ENCODE peak calls at places on chromosomes 6 and 20, in nine cellular contexts. K is Calu3, W is GM13977, E is lower lobe of right lung, G is progenitor cell of endocrine pancreas, F is mucosa of descending colon, O is tibial artery, A is HCT116, N is bronchial epithelial cell. Z is an unnamed sample.

GRCh38 chr20:7772376-7772775 is 167.9 kb downstream of the HAO1 start:
- DNase-seq in F (no peak), W (no peak), G (no peak), O (no peak), N (peak; percentile 96), K (no peak), A (no peak), E (no peak), Z (peak; percentile 39)

GRCh38 chr20:63456429-63457284 is 15.8 kb downstream of the KCNQ2 start:
- DNase-seq in E (no peak), W (no peak), G (no peak), K (no peak), N (no peak), O (no peak), A (no peak), F (no peak), Z (no peak)

GRCh38 chr20:45341939-45342862 is 6.0 kb downstream of the SDC4 start:
- DNase-seq in G (peak; percentile 44), N (no peak), W (no peak), A (no peak), O (peak; percentile 93), K (peak; percentile 80), F (peak; percentile 71), E (peak; percentile 74), Z (no peak)

GRCh38 chr6:117616971-117617765 is 14.9 kb upstream of the GOPC start:
- DNase-seq in A (no peak), N (no peak), O (no peak), G (no peak), E (no peak), F (no peak), W (no peak), K (no peak), Z (no peak)

GRCh38 chr6:116616757-116617093 is 446 bp downstream of the RSPH4A start:
- DNase-seq in N (no peak), W (peak; percentile 15), K (peak; percentile 34), G (no peak), F (peak; percentile 25), E (no peak), A (no peak), O (no peak), Z (no peak)

GRCh38 chr6:8819446-8819845 is 384.1 kb upstream of the SLC35B3 start:
- DNase-seq in E (no peak), F (no peak), O (no peak), K (no peak), A (no peak), N (peak; percentile 93), W (no peak), G (no peak), Z (no peak)

GRCh38 chr6:157867155-157867559 is 44.1 kb downstream of the SNX9 start:
- DNase-seq in W (no peak), N (peak; percentile 43), G (no peak), O (no peak), E (no peak), F (no peak), A (no peak), K (no peak), Z (no peak)

GRCh38 chr20:23225407-23226060 is 125.1 kb upstream of the NXT1 start:
- DNase-seq in E (peak; percentile 67), W (no peak), F (no peak), K (no peak), O (peak; percentile 89), A (no peak), N (peak; percentile 97), G (no peak), Z (peak; percentile 89)

GRCh38 chr20:2524435-2525272 is 11.7 kb upstream of the TMC2 start:
- DNase-seq in G (peak; percentile 90), N (peak; percentile 41), A (peak; percentile 52), F (peak; percentile 93), K (peak; percentile 84), O (peak; percentile 92), W (peak; percentile 85), E (peak; percentile 93), Z (peak; percentile 39)

GRCh38 chr6:37182736-37183590 is 13.0 kb downstream of the PIM1 start:
- DNase-seq in E (peak; percentile 73), W (peak; percentile 43), N (no peak), F (no peak), K (no peak), G (no peak), A (no peak), O (no peak), Z (no peak)

GRCh38 chr6:110357696-110358535 is at the start of gene METTL24:
- DNase-seq in N (no peak), F (peak; percentile 28), A (no peak), O (peak; percentile 66), K (peak; percentile 44), E (peak; percentile 49), G (peak; percentile 64), W (peak; percentile 39), Z (no peak)

GRCh38 chr20:14055127-14055742 is 59.9 kb downstream of the MACROD2 start:
- DNase-seq in A (peak; percentile 48), N (peak; percentile 66), F (no peak), O (no peak), W (peak; percentile 29), G (no peak), K (peak; percentile 19), E (no peak), Z (peak; percentile 47)

GRCh38 chr6:29500594-29500993 is 12.8 kb upstream of the MAS1L start:
- DNase-seq in E (no peak), F (no peak), O (no peak), K (no peak), W (no peak), A (no peak), G (no peak), N (no peak), Z (no peak)

GRCh38 chr6:144936764-144937163 is 651.6 kb downstream of the UTRN start:
- DNase-seq in W (no peak), G (no peak), A (no peak), O (no peak), F (no peak), N (no peak), K (no peak), E (no peak), Z (no peak)

GRCh38 chr6:10030942-10031537 is 383.8 kb downstream of the TFAP2A start:
- DNase-seq in N (peak; percentile 40), W (peak; percentile 12), G (no peak), E (no peak), F (no peak), K (no peak), O (no peak), A (peak; percentile 31), Z (no peak)
- TF ChIP-seq CTCF in N (peak; percentile 33), W (peak; percentile 51), G (peak; percentile 61), E (peak; percentile 36), F (no peak), K (peak; percentile 46), O (peak; percentile 21), A (peak; percentile 68), Z (peak; percentile 35)

DNA sequence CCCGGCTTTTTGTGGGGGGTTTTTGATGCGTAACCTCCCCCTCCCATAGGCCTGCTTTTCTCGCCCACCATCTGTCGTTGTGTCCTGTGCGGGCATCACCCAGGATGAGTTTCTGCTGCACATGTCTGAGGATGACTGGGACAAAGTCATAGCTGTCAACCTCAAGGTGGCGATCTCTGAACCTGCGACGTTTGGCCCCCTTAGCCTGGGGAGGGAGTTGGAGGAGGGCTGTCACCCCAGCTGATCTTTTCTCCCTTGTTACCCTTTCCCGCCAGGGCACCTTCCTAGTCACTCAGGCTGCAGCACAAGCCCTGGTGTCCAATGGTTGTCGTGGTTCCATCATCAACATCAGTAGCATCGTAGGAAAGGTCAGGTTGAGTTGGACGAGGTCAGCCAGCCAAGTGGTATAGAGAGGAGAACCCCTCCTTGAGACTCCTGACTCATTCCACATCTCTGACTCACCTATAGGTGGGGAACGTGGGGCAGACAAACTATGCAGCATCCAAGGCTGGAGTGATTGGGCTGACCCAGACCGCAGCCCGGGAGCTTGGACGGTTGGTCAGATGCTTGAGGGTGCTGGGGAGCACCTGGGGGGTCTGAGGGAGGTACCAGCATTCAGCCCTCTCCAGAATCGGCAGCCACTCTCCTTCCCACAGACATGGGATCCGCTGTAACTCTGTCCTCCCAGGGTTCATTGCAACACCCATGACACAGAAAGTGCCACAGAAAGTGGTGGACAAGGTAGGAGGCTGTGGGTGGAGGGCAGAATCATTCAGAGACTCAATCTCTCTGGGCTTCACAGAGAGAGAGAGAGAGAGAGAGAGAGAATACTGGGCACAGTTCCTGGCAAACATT is 944 bp downstream of the HSD17B8 start:
- DNase-seq in A (peak; percentile 55), K (peak; percentile 61), F (no peak), E (no peak), O (peak; percentile 65), G (no peak), W (peak; percentile 53), N (peak; percentile 82), Z (no peak)
- TF ChIP-seq CTCF in A (peak; percentile 9), K (no peak), F (no peak), E (no peak), O (no peak), G (no peak), W (peak; percentile 46), N (peak; percentile 16), Z (peak; percentile 2)

GRCh38 chr6:134642819-134643218 is 307.1 kb downstream of the ALDH8A1 start:
- DNase-seq in F (no peak), A (no peak), O (no peak), K (no peak), N (no peak), W (no peak), G (no peak), E (no peak), Z (no peak)

GRCh38 chr6:134637847-134638438 is 312.0 kb downstream of the ALDH8A1 start:
- DNase-seq in F (no peak), K (no peak), G (no peak), O (no peak), W (no peak), N (no peak), A (no peak), E (no peak), Z (no peak)

GRCh38 chr6:134640229-134640628 is 309.7 kb downstream of the ALDH8A1 start:
- DNase-seq in W (no peak), K (no peak), N (no peak), E (no peak), G (no peak), F (no peak), A (no peak), O (no peak), Z (no peak)

GRCh38 chr6:134642217-134642616 is 307.7 kb downstream of the ALDH8A1 start:
- DNase-seq in G (no peak), E (no peak), F (no peak), N (peak; percentile 28), K (no peak), O (no peak), W (no peak), A (no peak), Z (peak; percentile 41)

DNA sequence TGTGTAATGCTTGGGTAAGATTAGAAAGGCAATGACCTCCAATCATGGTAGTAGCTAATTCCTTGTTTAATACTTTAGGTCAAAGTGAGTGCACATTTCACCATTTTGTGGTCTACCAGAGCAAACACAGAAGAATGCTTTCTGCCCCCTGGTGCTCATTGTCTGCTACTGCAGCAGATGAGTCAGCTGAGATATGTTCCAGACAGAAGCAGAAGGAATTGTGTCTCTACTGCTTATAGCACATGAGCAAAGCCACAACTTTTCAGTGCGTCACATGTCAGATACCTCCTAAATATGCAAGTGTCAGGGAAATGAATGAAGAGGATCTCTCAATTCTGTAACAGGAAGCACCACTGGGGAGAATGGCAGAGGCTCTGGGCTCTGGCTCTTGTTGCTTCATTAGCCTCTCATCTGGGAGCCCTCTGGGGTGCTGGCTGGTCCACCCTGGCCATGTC is 308.9 kb downstream of the ALDH8A1 start:
- DNase-seq in E (peak; percentile 73), N (peak; percentile 85), K (peak; percentile 75), O (peak; percentile 90), W (peak; percentile 66), A (peak; percentile 58), F (peak; percentile 67), G (peak; percentile 17), Z (peak; percentile 77)
- TF ChIP-seq CTCF in E (peak; percentile 95), N (peak; percentile 88), K (peak; percentile 85), O (peak; percentile 89), W (peak; percentile 88), A (peak; percentile 93), F (peak; percentile 91), G (peak; percentile 88), Z (peak; percentile 93)

GRCh38 chr6:164108869-164109769 is 694.6 kb downstream of the QKI start:
- DNase-seq in N (peak; percentile 14), F (no peak), K (no peak), G (no peak), A (no peak), E (peak; percentile 72), W (no peak), O (no peak), Z (no peak)
- TF ChIP-seq CTCF in N (no peak), F (no peak), K (no peak), G (no peak), A (no peak), E (no peak), W (no peak), O (no peak), Z (no peak)

Z was measured in AG09319.